ENCODE peak calls at places on chromosomes 12 and 14, in five cellular contexts. O is GM23248, F is neural progenitor cell, R is keratinocyte, D is mammary epithelial cell. L is an unnamed sample. For H3K27me3 and H3K4me1, the result is how much of the 10 kb centered on the place peaks cover.

GRCh38 chr12:19847294-19848059 is 408.2 kb downstream of the AEBP2 start:
- DNase-seq in R (no peak), F (no peak), O (peak), D (no peak), L (no peak)

GRCh38 chr14:47678157-47678556 is 2.8 kb upstream of the MDGA2 start:
- DNase-seq in O (no peak), F (no peak), D (no peak), R (no peak), L (no peak)

GRCh38 chr12:76018111-76018510 is 13.5 kb downstream of the PHLDA1 start:
- DNase-seq in R (no peak), F (peak), O (peak), D (no peak), L (peak)

GRCh38 chr12:106328735-106329134 is 26.2 kb downstream of the TCP11L2 start:
- DNase-seq in R (no peak), D (no peak), F (no peak), O (no peak), L (no peak)

GRCh38 chr12:34163443-34163842 is 141.1 kb downstream of the ALG10 start:
- DNase-seq in F (no peak), D (no peak), O (no peak), R (no peak), L (no peak)

GRCh38 chr14:20631023-20631820 is 10.3 kb downstream of the OR6S1 start:
- DNase-seq in R (no peak), O (peak), F (peak), D (peak), L (peak)

GRCh38 chr12:124994435-124994975 is 1.1 kb downstream of the BRI3BP start:
- DNase-seq in R (no peak), O (no peak), F (peak), D (no peak), L (peak)

GRCh38 chr14:51121096-51121495 is 26.2 kb upstream of the TRIM9 start:
- DNase-seq in O (no peak), F (no peak), R (no peak), D (no peak), L (no peak)

GRCh38 chr14:64109821-64110554 is 184.2 kb downstream of the ESR2 start:
- DNase-seq in F (no peak), R (no peak), O (peak), D (peak), L (no peak)

GRCh38 chr14:71354801-71355200 is 447.5 kb downstream of the PCNX1 start:
- DNase-seq in R (peak), F (peak), O (peak), D (peak), L (no peak)

GRCh38 chr12:9732966-9733461 is at the start of gene CLECL1:
- DNase-seq in F (no peak), R (no peak), O (no peak), D (no peak), L (no peak)

GRCh38 chr14:21041676-21042433 is at the start of gene RNASE7:
- DNase-seq in F (no peak), D (peak), R (peak), O (peak), L (no peak)

GRCh38 chr12:112759786-112760185 is 31.8 kb upstream of the RPH3A start:
- DNase-seq in F (no peak), R (no peak), O (no peak), D (peak), L (no peak)

DNA sequence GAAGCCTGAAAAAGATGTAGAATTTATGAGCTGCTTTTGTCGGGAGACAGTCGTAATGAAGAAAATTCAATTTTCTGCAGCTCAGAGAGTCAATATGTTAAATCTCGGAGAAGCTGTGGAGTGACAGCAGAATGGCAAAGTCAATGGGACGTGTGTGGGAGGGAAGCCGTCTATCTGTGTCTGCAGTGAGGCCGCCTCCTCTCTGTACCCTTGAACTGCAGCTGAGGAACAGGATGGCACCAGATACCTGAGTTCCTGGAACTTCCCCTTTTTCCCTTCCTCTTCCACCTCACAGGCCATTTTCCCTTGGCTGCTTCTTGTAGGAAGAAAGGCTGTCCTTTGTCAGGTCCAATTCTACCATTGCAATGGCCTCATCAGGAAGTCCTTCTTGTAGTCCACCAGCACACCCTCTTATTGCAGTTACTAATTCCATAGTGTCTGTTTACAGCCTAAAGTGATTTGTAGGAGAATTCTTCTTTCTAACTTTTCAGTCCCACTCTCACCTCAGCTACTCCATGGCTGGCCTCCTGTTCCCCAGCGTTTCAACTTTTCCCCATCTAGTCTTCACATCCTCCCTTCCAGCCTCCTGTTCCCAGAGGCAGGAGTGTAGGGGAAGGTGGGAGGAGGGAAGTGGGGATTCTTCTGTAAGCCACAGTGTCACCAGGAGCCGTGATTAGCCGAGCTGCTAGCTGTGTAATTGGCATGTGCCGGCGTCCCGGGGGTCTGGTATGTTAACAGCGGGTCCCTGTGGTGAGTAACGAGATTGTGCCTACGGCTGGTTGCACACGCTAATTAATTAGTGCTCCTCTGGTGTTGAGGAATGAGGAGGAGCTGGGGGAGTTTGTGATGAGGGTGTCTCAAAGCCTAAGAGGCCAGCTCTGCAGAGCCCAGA is 9.6 kb upstream of the CALCOCO1 start:
- DNase-seq in R (no peak), O (no peak), D (no peak), F (peak), L (no peak)
- H3K27me3 ChIP-seq in R (under half), O (under half), D (under half), F (half or more), L (half or more)

GRCh38 chr14:68462683-68463082 is 330.2 kb downstream of the ZFP36L1 start:
- DNase-seq in R (peak), O (peak), D (no peak), F (no peak), L (no peak)
- H3K4me1 ChIP-seq in R (half or more), O (half or more), D (half or more), F (under half), L (under half)

DNA sequence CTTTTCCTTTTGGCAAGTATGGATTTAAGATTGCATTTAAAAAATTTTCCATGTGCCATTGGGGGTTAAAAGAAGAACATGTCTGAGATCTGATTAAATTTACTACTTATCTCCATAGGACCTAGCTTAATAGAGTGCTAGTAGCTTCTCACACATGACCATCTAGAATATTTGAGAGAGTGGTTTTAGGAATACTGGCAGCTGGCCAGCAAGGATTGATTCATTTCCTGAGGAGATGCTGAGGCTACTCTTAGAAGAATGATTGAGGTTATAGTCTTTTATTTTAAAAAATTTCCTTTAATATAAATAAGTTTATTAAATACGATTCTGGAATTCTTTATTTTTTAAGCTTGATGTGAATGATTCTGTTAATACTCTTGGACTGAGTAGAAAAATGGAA is 56.2 kb downstream of the MIPOL1 start:
- DNase-seq in R (no peak), O (peak), D (peak), F (no peak), L (no peak)
- H2AFZ ChIP-seq in R (no peak), O (no peak), D (no peak), F (no peak), L (no peak)

GRCh38 chr12:211142-211465 is 2.9 kb downstream of the SLC6A12 start:
- DNase-seq in R (no peak), D (no peak), O (no peak), F (no peak), L (no peak)
- H3K27me3 ChIP-seq in R (under half), D (under half), O (half or more), F (half or more), L (under half)

GRCh38 chr14:22822017-22822618 is 6.9 kb upstream of the SLC7A7 start:
- DNase-seq in O (no peak), D (no peak), F (peak), R (no peak), L (peak)
- H3K4me1 ChIP-seq in O (under half), D (under half), F (under half), R (under half), L (half or more)

DNA sequence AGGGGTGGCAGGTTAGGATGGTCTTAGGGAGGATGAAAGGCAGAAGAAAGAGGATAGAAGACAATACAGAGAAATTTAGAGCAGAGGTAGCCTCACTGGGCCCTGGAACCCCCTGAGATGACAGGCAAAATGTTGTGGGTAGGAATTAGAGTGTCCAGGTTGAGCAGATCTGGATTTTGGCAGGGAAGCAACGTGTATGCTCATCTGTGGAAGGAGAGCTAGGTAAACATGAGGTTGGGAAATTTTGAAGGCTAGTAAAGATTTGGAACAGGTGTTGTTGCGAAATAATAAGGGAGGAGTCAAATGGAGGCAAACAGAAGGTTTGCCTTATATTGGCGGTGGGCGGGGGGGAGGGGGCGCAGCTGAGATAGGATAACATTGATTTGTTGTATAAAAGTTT is 5.3 kb downstream of the HSD17B6 start:
- DNase-seq in O (no peak), D (no peak), R (no peak), F (no peak), L (no peak)
- H2AFZ ChIP-seq in O (no peak), D (no peak), R (no peak), F (no peak), L (no peak)

L was measured in hepatocyte.